ENCODE peak calls at places on chromosomes 12 and 14, in five cellular contexts. One of them, this sample, is unnamed.

GRCh38 chr14:72700338-72701231 is 193.3 kb downstream of the DPF3 start:
- DNase-seq in psoas muscle: no peak
- DNase-seq in CD8-positive, alpha-beta T cell: no peak
- DNase-seq in HCT116: no peak
- DNase-seq in cardiac fibroblast: no peak
- DNase-seq in this sample: no peak

GRCh38 chr14:105913221-105913620 is 386.8 kb downstream of the TMEM121 start:
- DNase-seq in psoas muscle: peak
- DNase-seq in CD8-positive, alpha-beta T cell: no peak
- DNase-seq in HCT116: no peak
- DNase-seq in cardiac fibroblast: no peak
- DNase-seq in this sample: no peak

GRCh38 chr12:49346659-49347306 is at the start of gene DNAJC22:
- DNase-seq in psoas muscle: no peak
- DNase-seq in CD8-positive, alpha-beta T cell: no peak
- DNase-seq in HCT116: no peak
- DNase-seq in cardiac fibroblast: no peak
- DNase-seq in this sample: no peak

GRCh38 chr12:22729431-22729830 is 104.5 kb downstream of the ETNK1 start:
- DNase-seq in psoas muscle: no peak
- DNase-seq in CD8-positive, alpha-beta T cell: no peak
- DNase-seq in HCT116: no peak
- DNase-seq in cardiac fibroblast: no peak
- DNase-seq in this sample: no peak

GRCh38 chr12:98741615-98742265 is 96.7 kb downstream of the APAF1 start:
- DNase-seq in psoas muscle: no peak
- DNase-seq in CD8-positive, alpha-beta T cell: no peak
- DNase-seq in HCT116: no peak
- DNase-seq in cardiac fibroblast: no peak
- DNase-seq in this sample: no peak

GRCh38 chr14:49893309-49894213 is 679 bp downstream of the ARF6 start:
- DNase-seq in psoas muscle: peak
- DNase-seq in CD8-positive, alpha-beta T cell: peak
- DNase-seq in HCT116: no peak
- DNase-seq in cardiac fibroblast: peak
- DNase-seq in this sample: no peak

GRCh38 chr14:104687601-104688504 is 1.6 kb upstream of the INF2 start:
- DNase-seq in psoas muscle: peak
- DNase-seq in CD8-positive, alpha-beta T cell: no peak
- DNase-seq in HCT116: peak
- DNase-seq in cardiac fibroblast: peak
- DNase-seq in this sample: no peak

GRCh38 chr14:68944162-68944561 is 34.9 kb downstream of the ACTN1 start:
- DNase-seq in psoas muscle: no peak
- DNase-seq in CD8-positive, alpha-beta T cell: no peak
- DNase-seq in HCT116: no peak
- DNase-seq in cardiac fibroblast: no peak
- DNase-seq in this sample: no peak

GRCh38 chr12:62632521-62632920 is 165.9 kb downstream of the MON2 start:
- DNase-seq in psoas muscle: peak
- DNase-seq in CD8-positive, alpha-beta T cell: no peak
- DNase-seq in HCT116: no peak
- DNase-seq in cardiac fibroblast: peak
- DNase-seq in this sample: peak

GRCh38 chr12:76784600-76785051 is 20.7 kb downstream of the ZDHHC17 start:
- DNase-seq in psoas muscle: no peak
- DNase-seq in CD8-positive, alpha-beta T cell: no peak
- DNase-seq in HCT116: no peak
- DNase-seq in cardiac fibroblast: peak
- DNase-seq in this sample: no peak

GRCh38 chr14:92945959-92946846 is 23.3 kb downstream of the CHGA start:
- DNase-seq in psoas muscle: peak
- DNase-seq in CD8-positive, alpha-beta T cell: no peak
- DNase-seq in HCT116: peak
- DNase-seq in cardiac fibroblast: peak
- DNase-seq in this sample: no peak

GRCh38 chr14:73526036-73526984 is 10.6 kb upstream of the ACOT1 start:
- DNase-seq in psoas muscle: no peak
- DNase-seq in CD8-positive, alpha-beta T cell: no peak
- DNase-seq in HCT116: no peak
- DNase-seq in cardiac fibroblast: peak
- DNase-seq in this sample: no peak

GRCh38 chr14:99254391-99255009 is 17.5 kb downstream of the BCL11B start:
- DNase-seq in psoas muscle: no peak
- DNase-seq in CD8-positive, alpha-beta T cell: no peak
- DNase-seq in HCT116: no peak
- DNase-seq in cardiac fibroblast: no peak
- DNase-seq in this sample: no peak

GRCh38 chr12:46217686-46218508 is 50.9 kb downstream of the SLC38A1 start:
- DNase-seq in psoas muscle: no peak
- DNase-seq in CD8-positive, alpha-beta T cell: no peak
- DNase-seq in HCT116: no peak
- DNase-seq in cardiac fibroblast: no peak
- DNase-seq in this sample: no peak

GRCh38 chr14:62431496-62431895 is 613.8 kb downstream of the KCNH5 start:
- DNase-seq in psoas muscle: no peak
- DNase-seq in CD8-positive, alpha-beta T cell: no peak
- DNase-seq in HCT116: no peak
- DNase-seq in cardiac fibroblast: no peak
- DNase-seq in this sample: no peak

GRCh38 chr12:3251691-3252090 is 174.5 kb downstream of the TSPAN9 start:
- DNase-seq in psoas muscle: no peak
- DNase-seq in CD8-positive, alpha-beta T cell: no peak
- DNase-seq in HCT116: no peak
- DNase-seq in cardiac fibroblast: no peak
- DNase-seq in this sample: no peak

GRCh38 chr14:89956294-89957009 is 725 bp downstream of the TDP1 start:
- DNase-seq in psoas muscle: peak
- DNase-seq in CD8-positive, alpha-beta T cell: peak
- DNase-seq in HCT116: peak
- DNase-seq in cardiac fibroblast: peak
- DNase-seq in this sample: peak

GRCh38 chr14:64958743-64959142 is 13.4 kb downstream of the RAB15 start:
- DNase-seq in psoas muscle: no peak
- DNase-seq in CD8-positive, alpha-beta T cell: no peak
- DNase-seq in HCT116: no peak
- DNase-seq in cardiac fibroblast: no peak
- DNase-seq in this sample: no peak

GRCh38 chr14:33435911-33436310 is 497.2 kb downstream of the NPAS3 start:
- DNase-seq in psoas muscle: no peak
- DNase-seq in CD8-positive, alpha-beta T cell: no peak
- DNase-seq in HCT116: no peak
- DNase-seq in cardiac fibroblast: peak
- DNase-seq in this sample: peak

GRCh38 chr14:99190696-99191662 is 81.0 kb downstream of the BCL11B start:
- DNase-seq in psoas muscle: no peak
- DNase-seq in CD8-positive, alpha-beta T cell: no peak
- DNase-seq in HCT116: no peak
- DNase-seq in cardiac fibroblast: no peak
- DNase-seq in this sample: no peak

GRCh38 chr14:88790501-88791251 is 2.1 kb downstream of the EML5 start:
- DNase-seq in psoas muscle: no peak
- DNase-seq in CD8-positive, alpha-beta T cell: no peak
- DNase-seq in HCT116: no peak
- DNase-seq in cardiac fibroblast: no peak
- DNase-seq in this sample: no peak

GRCh38 chr14:30625533-30625932 is 3.4 kb downstream of the SCFD1 start:
- DNase-seq in psoas muscle: no peak
- DNase-seq in CD8-positive, alpha-beta T cell: no peak
- DNase-seq in HCT116: no peak
- DNase-seq in cardiac fibroblast: no peak
- DNase-seq in this sample: no peak

GRCh38 chr12:120194534-120195395 is at the start of gene GCN1:
- DNase-seq in psoas muscle: peak
- DNase-seq in CD8-positive, alpha-beta T cell: peak
- DNase-seq in HCT116: peak
- DNase-seq in cardiac fibroblast: peak
- DNase-seq in this sample: peak

GRCh38 chr12:72269491-72269890 is 2.7 kb upstream of the TRHDE start:
- DNase-seq in psoas muscle: no peak
- DNase-seq in CD8-positive, alpha-beta T cell: no peak
- DNase-seq in HCT116: no peak
- DNase-seq in cardiac fibroblast: no peak
- DNase-seq in this sample: no peak

GRCh38 chr12:81723361-81723760 is 35.8 kb downstream of the PPFIA2 start:
- DNase-seq in psoas muscle: no peak
- DNase-seq in CD8-positive, alpha-beta T cell: no peak
- DNase-seq in HCT116: no peak
- DNase-seq in cardiac fibroblast: no peak
- DNase-seq in this sample: no peak

GRCh38 chr12:2447861-2448260 is 346.9 kb upstream of the FKBP4 start:
- DNase-seq in psoas muscle: no peak
- DNase-seq in CD8-positive, alpha-beta T cell: no peak
- DNase-seq in HCT116: no peak
- DNase-seq in cardiac fibroblast: no peak
- DNase-seq in this sample: no peak

GRCh38 chr12:52171950-52172512 is 19.8 kb downstream of the KRT80 start:
- DNase-seq in psoas muscle: peak
- DNase-seq in CD8-positive, alpha-beta T cell: no peak
- DNase-seq in HCT116: no peak
- DNase-seq in cardiac fibroblast: no peak
- DNase-seq in this sample: no peak

GRCh38 chr12:72574138-72574537 is 302.0 kb downstream of the TRHDE start:
- DNase-seq in psoas muscle: no peak
- DNase-seq in CD8-positive, alpha-beta T cell: no peak
- DNase-seq in HCT116: no peak
- DNase-seq in cardiac fibroblast: no peak
- DNase-seq in this sample: no peak

GRCh38 chr12:129819391-129819790 is 84.4 kb downstream of the TMEM132D start:
- DNase-seq in psoas muscle: no peak
- DNase-seq in CD8-positive, alpha-beta T cell: no peak
- DNase-seq in HCT116: no peak
- DNase-seq in cardiac fibroblast: no peak
- DNase-seq in this sample: no peak

GRCh38 chr12:118503476-118503875 is 127.1 kb downstream of the SUDS3 start:
- DNase-seq in psoas muscle: no peak
- DNase-seq in CD8-positive, alpha-beta T cell: no peak
- DNase-seq in HCT116: no peak
- DNase-seq in cardiac fibroblast: no peak
- DNase-seq in this sample: no peak

GRCh38 chr14:95464524-95464923 is 51.9 kb downstream of the SYNE3 start:
- DNase-seq in psoas muscle: no peak
- DNase-seq in CD8-positive, alpha-beta T cell: no peak
- DNase-seq in HCT116: no peak
- DNase-seq in cardiac fibroblast: no peak
- DNase-seq in this sample: no peak

GRCh38 chr14:44820230-44820964 is 141.3 kb downstream of the KLHL28 start:
- DNase-seq in psoas muscle: no peak
- DNase-seq in CD8-positive, alpha-beta T cell: no peak
- DNase-seq in HCT116: no peak
- DNase-seq in cardiac fibroblast: no peak
- DNase-seq in this sample: no peak

GRCh38 chr14:68143341-68143807 is 323.8 kb downstream of the RAD51B start:
- DNase-seq in psoas muscle: peak
- DNase-seq in CD8-positive, alpha-beta T cell: no peak
- DNase-seq in HCT116: no peak
- DNase-seq in cardiac fibroblast: peak
- DNase-seq in this sample: no peak

GRCh38 chr12:120276734-120277133 is 11.2 kb upstream of the PXN start:
- DNase-seq in psoas muscle: no peak
- DNase-seq in CD8-positive, alpha-beta T cell: no peak
- DNase-seq in HCT116: no peak
- DNase-seq in cardiac fibroblast: peak
- DNase-seq in this sample: no peak

GRCh38 chr12:66035289-66035961 is 95.1 kb downstream of the LLPH start:
- DNase-seq in psoas muscle: no peak
- DNase-seq in CD8-positive, alpha-beta T cell: no peak
- DNase-seq in HCT116: peak
- DNase-seq in cardiac fibroblast: peak
- DNase-seq in this sample: no peak
- TF ChIP-seq CTCF in psoas muscle: peak
- TF ChIP-seq CTCF in CD8-positive, alpha-beta T cell: no peak
- TF ChIP-seq CTCF in HCT116: peak
- TF ChIP-seq CTCF in cardiac fibroblast: peak
- TF ChIP-seq CTCF in this sample: peak

DNA sequence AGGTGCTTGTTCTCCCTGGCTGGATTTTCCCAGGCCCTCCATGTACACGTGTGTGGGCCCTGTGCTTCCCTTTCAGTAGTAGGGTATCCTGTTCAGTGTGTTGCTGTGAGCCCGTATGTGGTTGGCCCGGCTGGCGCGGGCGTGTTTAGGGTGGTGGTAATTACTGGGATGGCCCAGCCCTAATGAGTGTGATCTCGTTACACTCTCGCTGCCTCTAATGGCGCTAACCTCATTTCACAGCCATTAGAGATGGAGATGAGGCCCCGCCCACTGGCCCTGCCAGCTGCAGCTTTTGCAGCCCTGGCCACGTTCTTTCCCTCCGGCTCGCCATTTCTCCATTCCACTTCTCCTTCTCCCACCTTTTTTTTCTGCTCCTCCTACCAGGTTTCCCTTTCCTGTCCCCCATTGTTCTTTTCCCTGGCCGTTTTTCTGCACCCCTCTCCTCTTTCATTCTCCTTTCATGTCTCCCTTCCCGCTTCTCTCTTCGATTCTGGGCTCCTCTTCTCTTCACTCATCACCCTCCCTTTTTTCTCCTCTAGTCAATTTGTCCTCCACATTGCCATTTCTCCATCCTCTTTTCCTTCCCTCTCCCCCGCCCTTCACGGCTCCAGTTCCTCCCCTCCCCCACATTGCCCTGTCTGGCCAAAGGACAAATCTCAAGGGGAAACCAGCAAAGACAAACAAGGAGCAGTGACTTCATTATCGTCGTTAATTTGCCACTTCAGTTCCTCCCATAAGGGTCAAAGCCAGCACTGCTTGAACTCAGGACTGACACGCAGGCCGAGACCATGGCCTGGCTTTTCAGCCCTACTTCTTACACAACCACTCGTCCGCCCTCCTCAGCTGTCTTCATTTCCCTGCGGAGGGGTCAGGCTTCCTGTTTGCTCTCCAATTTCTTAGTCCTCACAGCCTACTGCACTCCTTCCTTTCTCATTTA is 6.8 kb downstream of the ZFHX2 start:
- DNase-seq in psoas muscle: peak
- DNase-seq in CD8-positive, alpha-beta T cell: no peak
- DNase-seq in HCT116: no peak
- DNase-seq in cardiac fibroblast: no peak
- DNase-seq in this sample: no peak
- H3K4me3 ChIP-seq in psoas muscle: no peak
- H3K4me3 ChIP-seq in CD8-positive, alpha-beta T cell: no peak
- H3K4me3 ChIP-seq in HCT116: no peak
- H3K4me3 ChIP-seq in cardiac fibroblast: no peak
- H3K4me3 ChIP-seq in this sample: no peak

GRCh38 chr14:51750542-51750941 is 98.8 kb downstream of the FRMD6 start:
- DNase-seq in psoas muscle: no peak
- DNase-seq in CD8-positive, alpha-beta T cell: no peak
- DNase-seq in HCT116: peak
- DNase-seq in cardiac fibroblast: no peak
- DNase-seq in this sample: no peak
- TF ChIP-seq CTCF in psoas muscle: no peak
- TF ChIP-seq CTCF in CD8-positive, alpha-beta T cell: no peak
- TF ChIP-seq CTCF in HCT116: peak
- TF ChIP-seq CTCF in cardiac fibroblast: no peak
- TF ChIP-seq CTCF in this sample: no peak

DNA sequence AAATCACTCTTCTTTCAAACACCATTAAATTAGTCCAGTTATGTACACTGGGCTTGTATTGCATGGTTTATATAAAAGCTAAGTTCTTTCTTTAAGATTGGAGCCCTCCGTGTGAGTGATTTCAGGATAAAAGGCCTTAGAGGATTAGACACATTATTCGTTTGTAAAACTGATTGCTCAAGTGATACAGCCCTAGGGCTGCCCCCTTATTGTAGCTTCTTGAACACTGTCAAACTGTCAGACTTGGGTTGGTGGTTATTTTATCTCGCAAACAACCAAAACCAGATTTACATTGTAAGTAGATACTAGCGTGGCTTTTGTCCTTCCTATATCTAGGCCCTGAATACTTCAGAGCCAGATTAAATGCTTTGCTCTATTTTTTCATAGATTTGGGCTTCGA is 129.2 kb downstream of the ETV6 start:
- DNase-seq in psoas muscle: no peak
- DNase-seq in CD8-positive, alpha-beta T cell: no peak
- DNase-seq in HCT116: no peak
- DNase-seq in cardiac fibroblast: no peak
- DNase-seq in this sample: no peak
- H3K4me3 ChIP-seq in psoas muscle: no peak
- H3K4me3 ChIP-seq in CD8-positive, alpha-beta T cell: no peak
- H3K4me3 ChIP-seq in HCT116: no peak
- H3K4me3 ChIP-seq in cardiac fibroblast: no peak
- H3K4me3 ChIP-seq in this sample: no peak